ENCODE peak calls at places on chromosomes 5 and 9, in four cellular contexts. X is right lobe of liver, U is PC-3, M is fibroblast of pulmonary artery. V is an unnamed sample.

GRCh38 chr5:587403-587802 is 24.7 kb upstream of the CEP72 start:
- DNase-seq in X (no peak), U (no peak), M (no peak), V (no peak)

GRCh38 chr5:5481633-5482032 is 59.2 kb downstream of the ICE1 start:
- DNase-seq in M (no peak), U (no peak), X (no peak), V (no peak)

GRCh38 chr5:149381986-149382338 is 2.9 kb upstream of the IL17B start:
- DNase-seq in M (peak), U (peak), X (peak), V (peak)

GRCh38 chr5:38452201-38452600 is 104.2 kb downstream of the LIFR start:
- DNase-seq in U (no peak), M (no peak), X (no peak), V (no peak)

GRCh38 chr9:33923079-33923478 is 106.1 kb downstream of the UBE2R2 start:
- DNase-seq in M (no peak), X (no peak), U (no peak), V (no peak)

GRCh38 chr9:31588010-31588409 is 796.4 kb upstream of the ACO1 start:
- DNase-seq in M (no peak), X (no peak), U (no peak), V (no peak)

GRCh38 chr5:15704397-15704947 is 204.5 kb downstream of the FBXL7 start:
- DNase-seq in U (no peak), M (no peak), X (no peak), V (no peak)

GRCh38 chr9:93668261-93668871 is 92.0 kb downstream of the PHF2 start:
- DNase-seq in M (no peak), X (peak), U (no peak), V (no peak)

GRCh38 chr5:72951850-72952468 is 3.9 kb upstream of the FCHO2 start:
- DNase-seq in M (peak), U (peak), X (no peak), V (peak)

GRCh38 chr5:58786035-58786434 is 203.2 kb downstream of the RAB3C start:
- DNase-seq in X (no peak), M (no peak), U (no peak), V (no peak)

DNA sequence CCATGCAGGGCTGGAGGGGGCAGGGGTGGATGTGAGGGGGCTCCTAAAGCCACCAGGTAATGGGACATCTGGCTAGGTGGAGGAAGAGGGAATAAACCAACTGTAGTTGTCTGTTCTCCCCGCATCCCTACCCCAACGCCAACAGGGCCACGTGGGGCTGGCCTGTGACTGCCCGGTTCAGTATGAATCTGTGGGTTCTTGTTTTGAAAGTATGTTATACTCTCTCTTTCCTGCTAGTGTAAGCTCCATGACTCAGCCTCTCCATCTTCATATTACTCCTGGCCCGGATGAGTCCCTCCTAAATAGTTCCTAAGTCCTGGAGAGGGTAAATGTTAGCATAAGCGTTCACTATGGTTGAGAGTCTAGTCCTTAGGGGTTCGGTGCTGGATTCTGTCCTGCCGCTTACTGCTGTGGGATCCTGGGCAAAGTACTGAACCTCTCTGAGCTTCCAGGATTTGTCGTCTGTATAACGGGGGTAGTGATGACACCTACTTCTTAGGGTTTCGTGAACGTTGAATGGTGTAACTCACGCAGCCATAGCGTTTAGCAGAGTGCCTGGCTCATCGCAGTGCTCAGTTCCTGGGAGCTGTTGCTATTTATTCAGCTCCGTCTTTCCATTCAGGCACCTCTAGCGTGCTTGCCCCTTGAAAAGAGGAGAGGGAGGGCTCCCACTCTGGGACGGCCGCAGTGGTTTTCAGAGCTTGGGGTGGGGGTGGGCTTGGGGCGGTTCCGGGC is 28.8 kb downstream of the LHX2 start:
- DNase-seq in X (no peak), U (no peak), M (peak), V (peak)
- H3K4me3 ChIP-seq in X (peak), U (no peak), M (peak), V (no peak)

GRCh38 chr5:175444905-175445456 is 999 bp upstream of the DRD1 start:
- DNase-seq in X (no peak), U (no peak), M (no peak), V (no peak)
- TF ChIP-seq CTCF in X (no peak), U (no peak), M (no peak), V (no peak)

DNA sequence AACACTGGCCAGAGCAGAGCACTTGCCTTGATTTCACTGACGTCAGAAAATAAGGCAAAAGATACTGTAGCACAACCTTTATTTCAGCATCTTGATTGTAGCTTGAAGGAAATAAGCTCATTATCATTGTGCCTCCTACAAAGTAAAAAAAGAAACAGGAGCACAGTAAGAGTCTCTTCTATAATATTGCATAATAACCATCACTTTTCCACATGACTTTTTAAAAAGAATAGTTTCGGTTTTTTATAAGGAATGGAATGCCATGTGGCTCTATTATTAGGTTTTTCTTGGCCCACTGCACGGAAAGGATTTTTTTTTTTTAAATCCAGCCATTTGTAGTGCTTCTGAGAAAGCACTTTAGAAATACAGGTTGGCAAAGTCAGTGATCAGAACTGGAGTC is 655.3 kb downstream of the LRRC70 start:
- DNase-seq in X (no peak), M (peak), U (no peak), V (no peak)
- H3K4me3 ChIP-seq in X (no peak), M (no peak), U (no peak), V (no peak)

GRCh38 chr9:106861585-106862114 is 1.3 kb upstream of the ZNF462 start:
- DNase-seq in X (no peak), U (no peak), M (no peak), V (no peak)

GRCh38 chr9:106862946-106863740 is at the start of gene ZNF462:
- DNase-seq in U (peak), M (peak), X (peak), V (peak)

GRCh38 chr9:106860731-106861584 is 2.0 kb upstream of the ZNF462 start:
- DNase-seq in U (peak), M (peak), X (no peak), V (peak)

GRCh38 chr9:106859957-106860715 is 2.8 kb upstream of the ZNF462 start:
- DNase-seq in M (peak), X (peak), U (peak), V (peak)

GRCh38 chr9:106862115-106862945 is 636 bp upstream of the ZNF462 start:
- DNase-seq in M (peak), U (peak), X (peak), V (peak)
- TF ChIP-seq CTCF in M (peak), U (peak), X (no peak), V (peak)

DNA sequence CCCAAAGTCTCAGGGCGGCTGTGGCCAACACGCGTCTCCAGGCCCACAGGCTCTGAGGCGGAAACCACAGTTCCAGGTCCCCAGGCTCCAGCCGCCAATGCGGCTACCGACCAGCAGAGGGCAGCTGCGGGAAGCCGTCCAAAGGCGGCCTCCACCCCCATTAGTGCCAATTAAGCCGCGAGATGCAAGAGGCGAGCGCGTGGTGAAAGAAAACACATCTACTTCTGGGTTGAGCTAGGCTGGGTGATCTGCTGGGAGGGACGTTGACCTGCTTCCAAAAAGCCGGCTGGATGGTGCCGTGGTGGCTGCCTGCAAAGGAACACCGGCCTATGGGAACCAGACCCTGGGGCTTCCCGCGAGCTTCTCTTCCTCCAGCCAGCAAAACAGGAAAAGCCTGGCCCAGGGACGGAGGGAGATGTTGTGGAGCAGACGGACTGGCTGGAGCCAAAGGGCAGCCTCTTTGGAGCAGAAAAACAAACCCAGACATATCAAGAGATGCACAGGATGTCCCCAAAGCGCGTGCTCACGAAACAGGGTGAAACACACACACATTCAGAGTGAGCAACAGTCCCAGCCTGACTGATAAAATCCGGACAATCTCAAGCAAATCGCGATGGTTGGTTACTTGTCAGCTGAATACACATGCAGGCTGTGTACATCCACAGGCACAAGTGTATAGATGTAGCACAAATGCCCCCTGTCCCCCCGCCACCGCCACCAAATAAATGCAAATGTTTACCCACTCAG is 187.1 kb upstream of the BRINP1 start:
- DNase-seq in U (peak), X (peak), M (peak), V (peak)
- H3K4me3 ChIP-seq in U (peak), X (no peak), M (peak), V (peak)

DNA sequence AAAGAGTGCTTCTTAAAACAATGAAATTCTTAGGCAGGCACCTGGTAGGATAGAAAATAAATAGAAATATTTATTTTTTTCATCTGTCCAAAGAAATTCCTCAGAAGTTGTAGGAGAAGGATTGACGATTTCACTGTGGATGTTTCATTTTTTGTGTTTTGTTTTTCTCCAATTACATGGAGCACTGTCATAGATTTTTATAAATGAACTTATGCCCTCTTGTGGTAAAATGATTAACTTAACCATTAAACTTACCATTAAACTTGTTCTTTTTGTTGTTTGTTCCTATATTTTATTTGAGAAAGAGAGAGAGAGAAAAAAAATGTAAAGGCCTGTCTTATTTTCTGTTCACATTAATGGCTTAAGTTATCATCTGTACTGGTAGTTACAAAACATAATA is 339.2 kb downstream of the PRR16 start:
- DNase-seq in X (no peak), M (peak), U (peak), V (peak)
- TF ChIP-seq CTCF in X (peak), M (peak), U (peak), V (peak)

DNA sequence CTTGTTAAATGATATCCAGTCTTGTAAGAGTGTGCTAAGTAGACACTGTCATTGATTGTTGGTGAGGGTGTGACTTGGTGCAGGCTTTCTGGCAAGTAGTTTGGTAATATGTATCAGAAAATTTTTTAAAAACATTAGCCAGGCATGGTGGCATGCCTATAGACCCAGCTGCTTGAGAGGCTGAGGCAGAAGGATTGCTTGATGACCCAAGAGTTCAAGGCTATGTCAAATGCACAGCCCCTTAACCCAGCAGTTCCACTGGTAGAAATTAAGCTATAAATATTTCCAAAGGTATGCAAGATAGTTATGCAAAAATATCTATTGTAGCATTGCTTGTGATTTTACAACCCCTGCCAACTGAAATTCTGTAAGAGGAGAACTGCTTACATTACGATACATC is 24.2 kb downstream of the ZBTB43 start:
- DNase-seq in X (no peak), M (no peak), U (no peak), V (no peak)
- H3K4me3 ChIP-seq in X (no peak), M (no peak), U (no peak), V (no peak)

GRCh38 chr5:83720805-83721431 is at the start of gene HAPLN1:
- DNase-seq in U (no peak), X (no peak), M (no peak), V (no peak)

GRCh38 chr5:83718936-83719495 is 1.6 kb downstream of the HAPLN1 start:
- DNase-seq in U (no peak), X (no peak), M (no peak), V (no peak)

GRCh38 chr5:83724001-83724400 is 3.3 kb upstream of the HAPLN1 start:
- DNase-seq in U (peak), M (no peak), X (no peak), V (no peak)

GRCh38 chr5:83724915-83725314 is 4.3 kb upstream of the HAPLN1 start:
- DNase-seq in M (no peak), U (no peak), X (no peak), V (no peak)

GRCh38 chr5:83721878-83722779 is 1.5 kb upstream of the HAPLN1 start:
- DNase-seq in U (peak), X (peak), M (peak), V (peak)
- TF ChIP-seq CTCF in U (peak), X (no peak), M (peak), V (peak)